ENCODE peak calls at places on chromosomes 1 and 21, in nine cellular contexts. U is breast epithelium, W is K562, M is GM23338, E is transverse colon, H is suprapubic skin, D is HCT116, J is sigmoid colon, N is GM12891. A is an unnamed sample.

GRCh38 chr21:45406801-45407628 is 2.0 kb downstream of the COL18A1 start:
- DNase-seq in U (no peak), W (peak; percentile 38), M (peak; percentile 92), E (no peak), H (no peak), D (no peak), J (peak; percentile 68), N (no peak), A (no peak)

GRCh38 chr1:186059752-186060151 is 315.3 kb downstream of the TPR start:
- DNase-seq in U (no peak), W (no peak), M (no peak), E (no peak), H (no peak), D (no peak), J (no peak), N (no peak), A (no peak)

GRCh38 chr21:27681841-27682240 is 715.0 kb upstream of the ADAMTS5 start:
- DNase-seq in U (no peak), W (no peak), M (no peak), E (no peak), H (no peak), D (no peak), J (no peak), N (no peak), A (no peak)

GRCh38 chr1:58539553-58539952 is 7.0 kb downstream of the OMA1 start:
- DNase-seq in U (no peak), W (peak; percentile 18), M (no peak), E (peak; percentile 9), H (no peak), D (no peak), J (no peak), N (no peak), A (no peak)

GRCh38 chr1:100631015-100631521 is 88.5 kb upstream of the VCAM1 start:
- DNase-seq in U (no peak), W (no peak), M (no peak), E (no peak), H (no peak), D (no peak), J (no peak), N (no peak), A (no peak)

GRCh38 chr1:46725736-46726108 is 6.8 kb upstream of the EFCAB14 start:
- DNase-seq in U (no peak), W (no peak), M (no peak), E (no peak), H (no peak), D (no peak), J (no peak), N (no peak), A (no peak)

GRCh38 chr1:44217809-44218410 is 4.6 kb downstream of the DMAP1 start:
- DNase-seq in U (peak; percentile 73), W (peak; percentile 86), M (peak; percentile 87), E (peak; percentile 88), H (no peak), D (peak; percentile 38), J (peak; percentile 87), N (peak; percentile 54), A (peak; percentile 61)

GRCh38 chr1:52140633-52141512 is 1.0 kb upstream of the ZFYVE9 start:
- DNase-seq in U (no peak), W (no peak), M (no peak), E (no peak), H (no peak), D (no peak), J (no peak), N (no peak), A (no peak)

GRCh38 chr1:201363455-201363854 is 14.0 kb downstream of the TNNT2 start:
- DNase-seq in U (no peak), W (no peak), M (no peak), E (no peak), H (peak; percentile 6), D (no peak), J (no peak), N (no peak), A (no peak)

GRCh38 chr1:85580046-85580411 is 532 bp upstream of the CCN1 start:
- DNase-seq in U (no peak), W (no peak), M (peak; percentile 71), E (no peak), H (peak; percentile 74), D (no peak), J (peak; percentile 77), N (peak; percentile 18), A (peak; percentile 85)

GRCh38 chr1:38089712-38090360 is 43.2 kb upstream of the POU3F1 start:
- DNase-seq in U (no peak), W (no peak), M (no peak), E (no peak), H (no peak), D (no peak), J (no peak), N (no peak), A (no peak)

DNA sequence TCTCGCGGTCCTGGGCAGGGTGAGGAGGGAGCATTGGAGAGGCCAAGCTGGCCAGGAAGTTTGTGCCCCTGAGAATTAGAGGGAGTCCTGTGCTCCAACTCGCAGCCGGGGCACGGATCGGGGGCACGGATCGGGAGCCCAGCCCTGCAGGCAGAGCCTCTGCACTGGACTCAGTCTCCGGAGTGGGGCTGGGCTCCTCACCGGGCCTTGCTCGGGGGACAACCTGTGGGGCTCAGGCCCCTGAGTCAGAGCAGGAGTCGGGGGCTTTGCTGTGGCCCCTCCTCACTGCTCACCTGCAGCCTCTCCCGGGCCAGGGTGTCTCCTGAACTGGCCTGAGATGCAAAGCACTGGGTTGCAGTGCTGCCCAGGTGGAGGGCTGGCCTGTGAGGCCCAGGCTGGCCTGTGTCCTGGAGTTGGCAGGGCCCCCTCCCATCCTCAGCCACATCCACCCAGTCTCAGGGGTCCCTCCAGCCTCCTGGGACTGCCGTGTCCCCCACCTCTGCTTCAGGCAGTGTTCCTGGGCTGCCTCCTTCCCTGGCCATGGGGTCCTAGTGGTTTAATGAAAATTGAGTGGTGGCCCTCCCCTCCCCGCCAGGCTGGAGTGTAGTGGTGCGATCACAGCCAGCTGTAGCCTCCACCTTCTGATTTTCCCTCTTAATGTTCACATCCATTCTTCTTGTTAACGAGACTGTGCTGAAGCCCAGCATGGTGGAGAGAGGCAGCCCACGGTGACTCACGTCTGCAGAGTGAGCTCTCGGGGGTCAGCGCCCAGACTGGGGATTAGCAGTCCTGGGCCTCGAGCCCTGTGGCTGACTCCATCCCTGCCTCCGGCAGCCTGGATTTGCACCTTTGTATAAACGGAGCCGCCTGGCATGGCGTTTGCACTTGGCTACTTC is 6.6 kb downstream of the MIB2 start:
- DNase-seq in U (no peak), W (no peak), M (no peak), E (no peak), H (peak; percentile 64), D (no peak), J (no peak), N (no peak), A (no peak)
- TF ChIP-seq POLR2AphosphoS5 in U (no peak), W (no peak), M (no peak), E (no peak), H (no peak), D (no peak), J (no peak), N (no peak), A (no peak)

GRCh38 chr21:33383056-33383888 is 19.9 kb upstream of the IFNGR2 start:
- DNase-seq in U (peak; percentile 56), W (peak; percentile 77), M (peak; percentile 20), E (peak; percentile 81), H (peak; percentile 79), D (peak; percentile 86), J (peak; percentile 75), N (no peak), A (no peak)
- TF ChIP-seq POLR2AphosphoS5 in U (peak; percentile 35), W (no peak), M (no peak), E (peak; percentile 50), H (no peak), D (peak; percentile 48), J (peak; percentile 59), N (peak; percentile 85), A (no peak)

DNA sequence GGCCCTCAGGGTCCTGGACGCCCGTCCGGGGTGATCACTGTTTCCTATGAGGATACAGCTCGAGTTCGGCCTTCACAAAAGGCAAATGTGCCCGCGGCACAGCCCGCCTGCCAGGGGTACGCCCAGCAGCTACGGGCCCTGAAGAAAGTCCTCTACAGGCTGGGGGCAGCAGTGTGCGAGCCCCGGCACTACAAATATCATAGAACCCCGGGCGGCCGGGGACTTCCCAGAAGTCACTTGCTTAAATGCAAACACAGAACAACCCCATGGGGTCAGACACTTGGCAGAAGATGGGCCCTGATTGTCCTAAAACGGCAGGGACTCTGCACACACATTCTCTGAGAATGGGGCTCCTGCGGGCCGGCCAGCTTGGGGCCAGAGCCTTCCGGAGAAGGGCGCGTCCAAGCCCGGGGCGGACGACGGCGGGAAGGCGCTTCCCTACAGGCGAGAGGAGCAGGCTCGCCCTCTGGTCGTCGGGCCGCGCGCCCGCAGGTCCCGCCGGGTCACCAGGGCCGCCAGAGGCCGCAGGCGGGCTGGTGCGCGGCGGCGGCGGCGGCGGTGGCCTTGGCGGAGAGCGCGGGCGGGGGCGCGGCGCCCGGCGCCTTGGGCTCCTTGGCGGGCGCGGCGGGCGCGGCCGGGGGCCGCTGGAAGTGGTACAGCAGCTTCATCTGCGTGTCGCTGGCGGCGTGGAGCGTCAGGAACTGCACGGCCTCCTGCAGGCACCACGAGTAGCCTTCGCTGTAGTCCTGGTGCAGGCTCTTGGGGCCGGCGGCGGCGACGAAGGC is 905 bp downstream of the HES5 start:
- DNase-seq in U (no peak), W (peak; percentile 68), M (peak; percentile 76), E (peak; percentile 60), H (no peak), D (no peak), J (no peak), N (no peak), A (no peak)
- TF ChIP-seq POLR2AphosphoS5 in U (no peak), W (no peak), M (no peak), E (no peak), H (no peak), D (no peak), J (no peak), N (no peak), A (no peak)

GRCh38 chr1:8408151-8408839 is 90.4 kb downstream of the SLC45A1 start:
- DNase-seq in U (no peak), W (no peak), M (peak; percentile 53), E (peak; percentile 82), H (peak; percentile 89), D (no peak), J (peak; percentile 93), N (no peak), A (no peak)

GRCh38 chr1:8409666-8410065 is 91.8 kb downstream of the SLC45A1 start:
- DNase-seq in U (no peak), W (no peak), M (no peak), E (no peak), H (no peak), D (no peak), J (no peak), N (no peak), A (no peak)

GRCh38 chr1:8410791-8411190 is 92.9 kb downstream of the SLC45A1 start:
- DNase-seq in U (no peak), W (no peak), M (no peak), E (no peak), H (no peak), D (no peak), J (no peak), N (no peak), A (no peak)

GRCh38 chr1:8407652-8408051 is 89.7 kb downstream of the SLC45A1 start:
- DNase-seq in U (no peak), W (no peak), M (no peak), E (no peak), H (no peak), D (no peak), J (no peak), N (no peak), A (no peak)

DNA sequence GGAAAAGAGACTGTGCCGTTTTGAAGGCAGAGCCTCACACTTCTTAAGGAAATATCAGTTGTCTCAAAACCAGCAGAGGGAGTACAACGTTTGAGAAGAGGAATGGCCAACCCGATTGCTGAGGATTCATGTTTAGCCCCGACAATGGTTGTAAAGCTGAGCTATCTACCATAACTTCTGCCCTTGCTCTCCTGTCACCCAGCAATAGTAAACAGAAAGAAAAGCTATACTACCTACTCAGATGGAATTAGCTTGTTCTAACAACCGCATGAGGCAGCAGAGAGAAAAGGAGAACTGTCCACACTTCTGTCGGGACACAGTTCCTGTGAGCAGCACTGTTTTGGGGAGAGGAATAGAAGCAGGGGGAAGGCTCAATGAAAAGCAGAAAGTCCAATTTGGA is 91.2 kb downstream of the SLC45A1 start:
- DNase-seq in U (no peak), W (peak; percentile 68), M (peak; percentile 63), E (peak; percentile 30), H (no peak), D (no peak), J (no peak), N (peak; percentile 21), A (no peak)
- TF ChIP-seq POLR2AphosphoS5 in U (no peak), W (no peak), M (no peak), E (peak; percentile 62), H (no peak), D (no peak), J (peak; percentile 59), N (no peak), A (peak; percentile 24)

A was measured in Panc1.